ENCODE peak calls at places on chromosomes 6 and 20, in ten cellular contexts. G is OCI-LY7, Y is right cardiac atrium, J is vagina, O is cardiac muscle cell, C is sigmoid colon, W is body of pancreas, D is ovary, S is neuronal stem cell, H is mesendoderm. P is an unnamed sample.
A peak's percentile ranks its signal among the peaks of the same experiment; 100 is the strongest.

GRCh38 chr6:111211411-111212030 is 124.2 kb downstream of the SLC16A10 start:
- DNase-seq in G (no peak), Y (no peak), J (no peak), O (no peak), C (no peak), W (no peak), D (no peak), S (no peak), H (peak; percentile 28), P (no peak)

GRCh38 chr6:143700684-143701342 is 23.0 kb downstream of the PHACTR2 start:
- DNase-seq in G (no peak), Y (no peak), J (no peak), O (peak; percentile 74), C (no peak), W (no peak), D (peak; percentile 26), S (no peak), H (no peak), P (no peak)

GRCh38 chr6:34094474-34095135 is 51.3 kb downstream of the GRM4 start:
- DNase-seq in G (no peak), Y (peak; percentile 19), J (no peak), O (no peak), C (no peak), W (no peak), D (no peak), S (no peak), H (no peak), P (no peak)

GRCh38 chr20:7667194-7667593 is 273.1 kb downstream of the HAO1 start:
- DNase-seq in G (no peak), Y (no peak), J (no peak), O (peak; percentile 26), C (no peak), W (no peak), D (no peak), S (no peak), H (no peak), P (no peak)

GRCh38 chr20:17967595-17968365 is 814 bp downstream of the SNX5 start:
- DNase-seq in G (peak; percentile 78), Y (no peak), J (no peak), O (peak; percentile 63), C (no peak), W (no peak), D (no peak), S (no peak), H (peak; percentile 38), P (peak; percentile 56)

GRCh38 chr20:25299801-25300200 is 51.9 kb downstream of the PYGB start:
- DNase-seq in G (no peak), Y (peak; percentile 53), J (no peak), O (no peak), C (no peak), W (peak; percentile 39), D (no peak), S (no peak), H (peak; percentile 16), P (peak; percentile 49)

GRCh38 chr20:58875541-58876134 is 23.1 kb downstream of the GNAS start:
- DNase-seq in G (no peak), Y (no peak), J (peak; percentile 7), O (no peak), C (no peak), W (no peak), D (no peak), S (no peak), H (no peak), P (peak; percentile 40)

GRCh38 chr6:132798820-132799538 is 542 bp upstream of the SLC18B1 start:
- DNase-seq in G (peak; percentile 88), Y (peak; percentile 85), J (no peak), O (peak; percentile 69), C (peak; percentile 75), W (peak; percentile 92), D (peak; percentile 51), S (peak; percentile 48), H (peak; percentile 80), P (no peak)

DNA sequence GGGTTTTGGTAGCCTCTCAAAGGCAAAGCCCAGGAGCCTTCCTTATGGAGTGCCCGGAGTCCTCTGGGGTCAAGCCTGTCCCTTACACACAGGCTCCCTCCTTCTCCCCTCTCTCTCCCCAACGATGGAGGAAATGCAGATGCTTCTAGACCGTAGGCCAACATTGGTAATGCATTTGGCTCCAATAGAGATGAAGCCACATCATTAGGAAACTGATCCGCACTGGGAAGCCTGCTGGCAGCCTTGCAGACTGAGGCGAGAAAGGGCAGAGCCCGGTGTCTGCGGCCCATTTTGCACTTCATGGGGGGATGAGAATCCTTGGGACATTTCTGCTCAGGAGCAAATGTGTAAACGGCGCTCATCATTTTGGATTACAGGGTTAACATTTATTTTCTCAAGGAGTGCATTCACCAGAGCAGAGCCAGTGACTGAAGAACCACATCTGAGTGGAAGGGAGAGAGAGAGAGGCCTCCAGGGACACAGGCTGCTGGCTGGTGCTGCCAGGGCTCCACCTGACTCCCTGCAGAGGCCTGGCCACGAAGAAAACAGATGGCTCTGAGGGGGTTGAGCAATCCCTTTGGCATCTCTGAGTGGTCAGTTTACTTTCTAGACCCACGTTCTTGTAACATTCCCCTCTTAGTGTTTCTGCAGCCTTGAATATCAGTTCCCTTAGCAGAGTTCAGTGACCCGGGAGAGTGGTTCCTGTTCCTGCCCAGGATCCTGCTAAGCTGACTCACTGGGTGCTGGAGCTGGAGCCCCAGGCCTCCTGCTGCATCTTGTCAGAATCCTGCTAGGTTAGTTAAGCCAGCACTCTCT is 4.4 kb upstream of the CST3 start:
- DNase-seq in G (no peak), Y (peak; percentile 65), J (no peak), O (peak; percentile 85), C (peak; percentile 84), W (no peak), D (no peak), S (no peak), H (no peak), P (no peak)
- H3K27ac ChIP-seq in G (no peak overlapping the region), Y (no peak overlapping the region), J (peak overlapping the region; percentile 33), O (no peak overlapping the region), C (peak overlapping the region; percentile 76), W (peak overlapping the region; percentile 3), D (no peak overlapping the region), S (no peak overlapping the region), H (no peak overlapping the region), P (no peak overlapping the region)

GRCh38 chr6:18019539-18020534 is 32.4 kb upstream of the KIF13A start:
- DNase-seq in G (no peak), Y (peak; percentile 68), J (no peak), O (peak; percentile 25), C (no peak), W (no peak), D (no peak), S (no peak), H (no peak), P (no peak)

GRCh38 chr6:18025591-18025990 is 38.2 kb upstream of the KIF13A start:
- DNase-seq in G (no peak), Y (no peak), J (no peak), O (no peak), C (no peak), W (no peak), D (no peak), S (no peak), H (no peak), P (no peak)

GRCh38 chr6:18024876-18025275 is 37.4 kb upstream of the KIF13A start:
- DNase-seq in G (no peak), Y (no peak), J (no peak), O (no peak), C (no peak), W (no peak), D (no peak), S (no peak), H (no peak), P (no peak)

GRCh38 chr6:18022398-18023231 is 35.2 kb upstream of the KIF13A start:
- DNase-seq in G (no peak), Y (no peak), J (no peak), O (peak; percentile 83), C (no peak), W (no peak), D (no peak), S (peak; percentile 88), H (peak; percentile 95), P (peak; percentile 92)

GRCh38 chr6:18021166-18021850 is 33.9 kb upstream of the KIF13A start:
- DNase-seq in G (no peak), Y (no peak), J (peak; percentile 64), O (no peak), C (no peak), W (no peak), D (no peak), S (no peak), H (no peak), P (no peak)
- H3K4me3 ChIP-seq in G (no peak overlapping the region), Y (no peak overlapping the region), J (no peak overlapping the region), O (no peak overlapping the region), C (no peak overlapping the region), W (no peak overlapping the region), D (no peak overlapping the region), S (no peak overlapping the region), H (no peak overlapping the region), P (no peak overlapping the region)

GRCh38 chr6:7145269-7146078 is 37.7 kb downstream of the RREB1 start:
- DNase-seq in G (no peak), Y (no peak), J (no peak), O (no peak), C (no peak), W (peak; percentile 56), D (no peak), S (no peak), H (peak; percentile 79), P (no peak)

GRCh38 chr6:7144810-7145209 is 37.0 kb downstream of the RREB1 start:
- DNase-seq in G (no peak), Y (no peak), J (no peak), O (peak; percentile 25), C (no peak), W (no peak), D (no peak), S (no peak), H (no peak), P (no peak)

GRCh38 chr6:7147051-7147671 is 39.4 kb downstream of the RREB1 start:
- DNase-seq in G (no peak), Y (no peak), J (no peak), O (no peak), C (no peak), W (peak; percentile 26), D (no peak), S (no peak), H (no peak), P (no peak)

GRCh38 chr6:7148100-7148822 is 40.5 kb downstream of the RREB1 start:
- DNase-seq in G (no peak), Y (no peak), J (no peak), O (no peak), C (no peak), W (no peak), D (no peak), S (no peak), H (no peak), P (no peak)

DNA sequence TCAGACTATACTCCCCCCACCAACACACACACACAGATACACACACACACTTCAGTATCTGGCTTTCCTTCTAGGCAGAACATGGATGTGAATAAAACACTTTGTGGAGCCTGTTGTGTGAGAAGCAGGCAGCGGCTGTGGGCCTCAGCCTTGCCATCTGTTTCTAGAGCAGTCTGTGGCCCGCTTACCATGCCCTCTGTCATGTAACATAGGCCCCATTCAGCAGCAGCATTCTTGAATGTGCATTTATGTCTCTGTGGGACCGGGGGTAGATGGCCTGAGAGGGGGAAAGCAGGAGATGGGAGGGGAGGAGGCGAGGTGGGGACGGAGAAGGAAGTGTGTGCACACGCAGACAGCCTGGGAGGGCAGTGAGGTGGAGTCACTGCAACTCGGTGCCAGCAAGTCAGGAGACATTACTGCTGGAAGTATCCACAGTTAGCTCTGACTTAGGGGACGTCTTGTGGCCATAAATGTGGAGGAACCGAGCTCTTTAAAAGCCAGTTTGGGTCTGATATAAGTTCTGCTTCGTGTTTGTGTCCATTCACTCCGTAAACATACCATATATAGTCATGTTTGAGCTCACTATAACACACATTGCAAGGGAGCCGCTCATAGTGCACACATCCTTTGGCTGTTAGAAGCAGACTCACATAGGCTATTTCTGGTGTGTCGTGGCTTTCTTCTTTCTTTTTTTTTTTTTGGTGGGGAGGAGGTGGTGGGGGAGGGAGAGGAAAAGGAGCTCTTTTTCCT is 38.5 kb downstream of the RREB1 start:
- DNase-seq in G (peak; percentile 24), Y (peak; percentile 65), J (no peak), O (peak; percentile 62), C (peak; percentile 85), W (peak; percentile 78), D (peak; percentile 51), S (no peak), H (peak; percentile 58), P (peak; percentile 65)
- H3K4me1 ChIP-seq in G (peaks cover 25% of the 10 kb centered on the region), Y (peaks cover 19% of the 10 kb centered on the region), J (peaks cover 68% of the 10 kb centered on the region), O (peaks cover 68% of the 10 kb centered on the region), C (peaks cover 69% of the 10 kb centered on the region), W (peaks cover 90% of the 10 kb centered on the region), D (peaks cover 21% of the 10 kb centered on the region), S (peaks cover 33% of the 10 kb centered on the region), H (peaks cover 28% of the 10 kb centered on the region), P (peaks cover 44% of the 10 kb centered on the region)

DNA sequence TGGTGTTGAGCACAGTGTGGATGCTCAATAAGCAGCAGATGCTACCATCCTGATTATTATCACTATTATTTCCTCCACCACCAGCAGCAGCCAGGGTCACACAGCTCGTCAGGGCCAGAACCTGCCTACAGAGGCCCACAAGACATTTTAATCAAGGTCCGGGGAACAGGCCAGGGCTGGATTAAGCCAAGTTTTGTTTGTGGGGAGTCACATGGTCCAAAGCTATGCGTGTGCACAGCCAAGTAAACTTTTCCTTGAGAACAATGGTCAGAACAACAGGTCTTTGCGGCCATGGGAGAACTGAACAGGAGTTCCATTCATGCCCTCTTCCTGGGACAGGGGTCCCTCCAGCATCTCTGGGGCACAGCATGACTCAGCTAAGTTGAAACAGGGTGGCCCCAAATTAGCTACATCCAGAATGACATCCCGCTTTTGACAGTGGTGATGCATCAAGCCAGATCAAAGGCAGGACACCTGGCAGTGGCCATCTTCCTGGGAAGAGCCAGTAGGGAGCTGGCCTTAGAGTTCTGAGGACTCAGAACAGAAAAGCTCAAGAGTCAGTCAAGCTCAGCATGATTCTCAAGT is 11.7 kb downstream of the SNTA1 start:
- DNase-seq in G (no peak), Y (peak; percentile 77), J (no peak), O (peak; percentile 35), C (no peak), W (no peak), D (peak; percentile 39), S (no peak), H (no peak), P (no peak)
- H3K27ac ChIP-seq in G (no peak overlapping the region), Y (peak overlapping the region; percentile 96), J (peak overlapping the region; percentile 20), O (peak overlapping the region; percentile 68), C (no peak overlapping the region), W (no peak overlapping the region), D (no peak overlapping the region), S (no peak overlapping the region), H (no peak overlapping the region), P (no peak overlapping the region)